ENCODE peak calls at places on chromosomes 4 and X, in ten cellular contexts. U, M, K, A, W, Y, D, T, X and S are unnamed samples.

GRCh38 chrX:108584617-108585211 is 145.1 kb downstream of the COL4A5 start:
- DNase-seq in K (no peak), A (peak; percentile 2), X (no peak), U (no peak), Y (peak; percentile 31), D (peak; percentile 10), W (no peak), T (no peak), M (no peak), S (no peak)

GRCh38 chrX:71532078-71532752 is 689 bp upstream of the OGT start:
- DNase-seq in D (no peak), X (no peak), W (no peak), A (no peak), Y (peak; percentile 12), K (peak; percentile 15), M (no peak), T (peak; percentile 47), U (no peak), S (no peak)

GRCh38 chrX:49186125-49187027 is at the start of gene PRICKLE3:
- DNase-seq in D (peak; percentile 87), T (peak; percentile 84), Y (peak; percentile 49), M (peak; percentile 84), K (peak; percentile 81), U (peak; percentile 61), X (peak; percentile 86), A (peak; percentile 85), W (peak; percentile 91), S (peak; percentile 88)

GRCh38 chr4:1206299-1207156 is 34.1 kb upstream of the SPON2 start:
- DNase-seq in X (no peak), U (no peak), A (no peak), D (peak; percentile 11), W (peak; percentile 53), Y (no peak), M (peak; percentile 23), K (peak; percentile 18), T (peak; percentile 14), S (no peak)

GRCh38 chr4:69748176-69748575 is 12.2 kb downstream of the SULT1B1 start:
- DNase-seq in U (no peak), K (no peak), X (no peak), A (no peak), T (no peak), Y (no peak), W (no peak), M (no peak), D (no peak), S (no peak)

GRCh38 chrX:53631156-53631555 is 55.4 kb downstream of the HUWE1 start:
- DNase-seq in D (no peak), T (no peak), K (no peak), A (no peak), M (no peak), Y (no peak), U (no peak), X (no peak), W (no peak), S (no peak)

GRCh38 chr4:66688674-66689073 is 856.6 kb downstream of the CENPC start:
- DNase-seq in K (no peak), A (peak; percentile 24), Y (peak; percentile 33), M (no peak), D (no peak), U (no peak), W (no peak), X (no peak), T (no peak), S (no peak)

GRCh38 chr4:170093978-170094377 is 4.2 kb upstream of the AADAT start:
- DNase-seq in D (no peak), U (no peak), M (no peak), K (no peak), T (no peak), X (no peak), A (no peak), Y (no peak), W (no peak), S (no peak)

GRCh38 chr4:182427530-182427929 is 184.3 kb downstream of the TENM3 start:
- DNase-seq in M (no peak), T (no peak), D (no peak), K (no peak), U (no peak), X (no peak), A (no peak), Y (no peak), W (no peak), S (no peak)

GRCh38 chr4:187059895-187060294 is 336.2 kb upstream of the FAT1 start:
- DNase-seq in U (no peak), Y (no peak), M (no peak), W (no peak), K (no peak), T (no peak), A (no peak), D (no peak), X (no peak), S (no peak)

GRCh38 chrX:102840871-102841705 is 96.0 kb upstream of the RAB40AL start:
- DNase-seq in U (no peak), D (no peak), T (no peak), Y (peak; percentile 63), X (no peak), W (no peak), K (no peak), A (no peak), M (no peak), S (no peak)

GRCh38 chrX:138847930-138848329 is 136.4 kb upstream of the FGF13 start:
- DNase-seq in A (peak; percentile 30), T (no peak), Y (peak; percentile 55), K (no peak), W (no peak), X (no peak), D (no peak), M (no peak), U (no peak), S (no peak)

GRCh38 chr4:58590714-58591113 is 1480.5 kb upstream of the IGFBP7 start:
- DNase-seq in K (no peak), X (no peak), D (no peak), U (no peak), A (no peak), Y (no peak), M (no peak), T (no peak), W (no peak), S (no peak)

GRCh38 chr4:609400-610050 is 15.8 kb upstream of the PDE6B start:
- DNase-seq in W (no peak), X (no peak), M (no peak), U (no peak), A (no peak), K (no peak), Y (no peak), T (no peak), D (no peak), S (no peak)

GRCh38 chrX:153689654-153690465 is 2.1 kb downstream of the SLC6A8 start:
- DNase-seq in W (no peak), D (no peak), Y (no peak), U (no peak), T (peak; percentile 44), M (no peak), K (no peak), A (no peak), X (no peak), S (peak; percentile 15)
- TF ChIP-seq CTCF in W (no peak), D (no peak), Y (no peak), U (peak; percentile 48), T (no peak), M (no peak), K (no peak), A (no peak), X (no peak), S (no peak)

DNA sequence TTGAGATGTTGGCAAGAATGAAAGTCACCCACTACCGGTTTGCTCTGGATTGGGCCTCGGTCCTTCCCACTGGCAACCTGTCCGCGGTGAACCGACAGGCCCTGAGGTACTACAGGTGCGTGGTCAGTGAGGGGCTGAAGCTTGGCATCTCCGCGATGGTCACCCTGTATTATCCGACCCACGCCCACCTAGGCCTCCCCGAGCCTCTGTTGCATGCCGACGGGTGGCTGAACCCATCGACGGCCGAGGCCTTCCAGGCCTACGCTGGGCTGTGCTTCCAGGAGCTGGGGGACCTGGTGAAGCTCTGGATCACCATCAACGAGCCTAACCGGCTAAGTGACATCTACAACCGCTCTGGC is 12.3 kb downstream of the RPL9 start:
- DNase-seq in Y (no peak), A (no peak), M (no peak), D (no peak), X (no peak), W (no peak), U (no peak), T (no peak), K (no peak), S (no peak)
- H3K4me3 ChIP-seq in Y (no peak overlapping the region), A (no peak overlapping the region), M (peak overlapping the region; percentile 36), D (no peak overlapping the region), X (peak overlapping the region; percentile 52), W (peak overlapping the region; percentile 51), U (no peak overlapping the region), T (no peak overlapping the region), K (peak overlapping the region; percentile 20), S (no peak overlapping the region)

DNA sequence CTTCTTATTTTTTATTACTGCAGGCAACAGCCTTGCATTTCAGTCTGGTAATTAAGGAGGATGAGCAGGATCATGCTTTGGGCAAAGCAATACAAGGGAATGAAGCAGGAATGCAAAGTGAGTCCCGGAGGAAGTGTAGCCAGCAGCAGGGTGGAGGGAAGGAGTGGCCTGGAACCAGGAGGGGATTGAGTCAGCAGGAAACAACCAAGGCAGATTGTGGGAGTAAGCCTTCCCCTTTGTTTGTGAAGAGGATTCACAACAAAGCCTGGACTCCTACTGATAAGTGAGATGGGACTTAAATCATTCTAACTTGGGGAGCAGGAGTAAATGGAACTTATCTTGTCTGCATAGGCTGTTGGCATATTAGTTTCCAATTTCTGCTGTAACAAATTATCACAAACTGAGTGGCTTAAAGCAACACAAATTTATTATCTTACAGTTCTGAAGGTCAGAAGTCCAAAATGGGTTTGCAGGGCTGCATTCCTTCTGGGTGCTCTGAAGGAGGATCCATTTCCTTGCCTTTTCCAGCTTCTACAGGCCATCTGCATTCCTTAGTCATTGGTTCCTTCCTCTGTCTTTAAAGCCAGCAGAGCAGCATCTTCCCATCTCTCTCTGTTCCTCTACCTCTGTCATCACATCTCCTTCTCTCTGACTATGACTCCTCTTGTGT is 93.2 kb upstream of the AP1S2 start:
- DNase-seq in T (no peak), W (no peak), K (no peak), A (no peak), D (no peak), Y (peak; percentile 81), X (no peak), M (no peak), U (no peak), S (no peak)
- H3K27ac ChIP-seq in T (no peak overlapping the region), W (no peak overlapping the region), K (no peak overlapping the region), A (no peak overlapping the region), D (no peak overlapping the region), Y (peak overlapping the region; percentile 47), X (no peak overlapping the region), M (no peak overlapping the region), U (no peak overlapping the region), S (no peak overlapping the region)

DNA sequence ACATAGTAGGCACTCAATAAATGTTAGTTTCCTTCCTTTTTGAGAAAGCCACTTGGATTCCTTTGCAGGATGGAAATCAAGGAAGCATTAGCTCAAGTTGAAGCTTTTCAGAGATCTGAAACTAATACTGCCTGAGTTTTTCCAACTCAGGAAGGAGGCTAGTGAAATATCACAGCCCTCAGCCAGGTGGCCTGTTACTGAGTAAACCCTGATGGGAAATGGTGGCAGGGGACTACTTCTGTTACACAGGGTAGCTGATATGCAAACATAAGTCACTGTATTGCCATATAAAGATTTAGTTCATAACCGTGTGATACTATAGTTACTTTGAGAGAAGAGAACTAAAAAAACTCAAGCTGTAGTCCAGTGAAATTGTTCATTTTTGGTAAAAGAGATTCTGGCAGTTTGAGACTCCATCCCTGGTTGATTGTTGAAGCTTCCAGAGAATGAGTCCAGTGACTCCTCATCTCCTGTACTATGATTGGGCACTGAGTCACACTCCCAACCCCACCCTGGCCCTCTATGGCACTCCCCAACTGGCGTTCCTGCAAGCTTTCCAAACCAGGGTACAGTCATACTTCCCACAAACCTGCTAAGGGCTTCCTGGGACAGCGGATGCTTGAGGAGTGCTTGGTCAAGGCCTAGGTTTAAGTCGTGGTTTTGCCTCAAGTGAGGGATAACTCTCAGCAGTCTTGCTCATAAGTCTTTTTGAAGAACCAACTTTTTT is 81.8 kb downstream of the MID1IP1 start:
- DNase-seq in W (no peak), U (no peak), D (peak; percentile 38), K (no peak), Y (no peak), M (no peak), T (no peak), X (peak; percentile 36), A (no peak), S (no peak)
- TF ChIP-seq CTCF in W (no peak), U (no peak), D (no peak), K (no peak), Y (no peak), M (no peak), T (no peak), X (no peak), A (no peak), S (no peak)